ENCODE peak calls at places on chromosomes 5 and 9, in seven cellular contexts. U, D, M, Z, J, X and P are unnamed samples.

GRCh38 chr5:102068870-102069269 is 227.2 kb downstream of the SLCO4C1 start:
- DNase-seq in U (no peak), D (no peak), M (no peak), Z (no peak), J (no peak), X (no peak), P (no peak)

GRCh38 chr5:14081791-14082190 is 61.4 kb upstream of the TRIO start:
- DNase-seq in U (no peak), D (peak; percentile 23), M (peak; percentile 45), Z (no peak), J (peak; percentile 54), X (no peak), P (no peak)

GRCh38 chr9:135310134-135310533 is 169.4 kb upstream of the PPP1R26 start:
- DNase-seq in U (no peak), D (no peak), M (no peak), Z (no peak), J (no peak), X (no peak), P (no peak)

GRCh38 chr5:78483809-78484521 is 123.5 kb downstream of the SCAMP1 start:
- DNase-seq in U (no peak), D (peak; percentile 37), M (peak; percentile 17), Z (peak; percentile 20), J (peak; percentile 54), X (no peak), P (no peak)

GRCh38 chr5:1510631-1511030 is 13.1 kb downstream of the LPCAT1 start:
- DNase-seq in U (no peak), D (no peak), M (no peak), Z (no peak), J (no peak), X (no peak), P (no peak)

GRCh38 chr9:131693651-131694597 is 46.0 kb downstream of the RAPGEF1 start:
- DNase-seq in U (no peak), D (no peak), M (no peak), Z (no peak), J (no peak), X (peak; percentile 66), P (no peak)

GRCh38 chr9:95822583-95823431 is 52.7 kb upstream of the ERCC6L2 start:
- DNase-seq in U (no peak), D (peak; percentile 72), M (peak; percentile 89), Z (peak; percentile 41), J (peak; percentile 97), X (no peak), P (peak; percentile 54)

GRCh38 chr5:98110270-98110669 is 663.2 kb upstream of the RGMB start:
- DNase-seq in U (no peak), D (peak; percentile 79), M (peak; percentile 66), Z (no peak), J (peak; percentile 94), X (no peak), P (no peak)

GRCh38 chr5:156912869-156913268 is 50.2 kb downstream of the TIMD4 start:
- DNase-seq in U (no peak), D (peak; percentile 2), M (no peak), Z (no peak), J (no peak), X (no peak), P (no peak)

GRCh38 chr5:156906807-156907206 is 56.2 kb downstream of the TIMD4 start:
- DNase-seq in U (no peak), D (no peak), M (no peak), Z (no peak), J (no peak), X (no peak), P (no peak)

GRCh38 chr5:156913355-156913718 is 49.7 kb downstream of the TIMD4 start:
- DNase-seq in U (no peak), D (no peak), M (no peak), Z (no peak), J (no peak), X (peak; percentile 13), P (no peak)

GRCh38 chr5:156907667-156908066 is 55.4 kb downstream of the TIMD4 start:
- DNase-seq in U (no peak), D (no peak), M (no peak), Z (no peak), J (no peak), X (no peak), P (no peak)
- H3K4me2 ChIP-seq in U (no peak overlapping the region), D (no peak overlapping the region), M (no peak overlapping the region), Z (no peak overlapping the region), J (no peak overlapping the region), X (no peak overlapping the region), P (no peak overlapping the region)

DNA sequence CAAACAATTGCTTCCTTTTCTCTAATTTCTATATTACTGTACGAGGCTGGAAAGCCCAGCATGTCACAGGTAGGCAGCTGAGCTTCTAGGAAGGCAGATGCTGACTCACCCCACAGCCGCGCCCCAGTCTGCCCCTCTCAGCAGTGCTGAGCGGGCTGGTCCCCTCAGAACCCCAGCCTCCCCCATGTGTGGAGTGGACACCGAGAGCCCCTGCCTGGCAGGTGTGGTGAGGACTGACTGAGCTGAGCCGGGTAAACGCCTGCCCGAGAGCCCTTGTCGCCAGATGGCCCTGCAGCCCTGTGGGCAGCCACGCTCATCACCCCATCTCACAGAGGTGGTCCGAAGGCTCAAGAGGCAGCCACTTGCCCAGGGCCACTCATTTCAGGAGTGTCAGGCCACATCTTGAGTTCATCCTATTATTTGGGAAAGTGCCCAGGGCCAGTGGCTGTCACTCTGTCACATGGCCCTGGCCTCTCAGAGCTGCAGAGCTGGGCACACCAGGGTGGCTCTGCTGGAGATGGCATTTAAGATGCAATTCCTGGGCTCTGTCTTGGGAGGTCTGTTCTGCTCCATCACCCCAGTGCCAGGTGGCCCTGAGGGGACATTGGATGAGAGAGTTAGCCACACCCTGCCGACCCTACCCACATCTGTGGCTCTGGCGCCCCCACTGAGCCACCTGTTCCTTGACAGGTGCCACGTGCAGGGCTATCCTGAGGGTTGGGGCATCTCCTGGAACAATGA is 12.5 kb downstream of the CARD19 start:
- DNase-seq in U (no peak), D (no peak), M (no peak), Z (no peak), J (no peak), X (no peak), P (no peak)
- H3K4me2 ChIP-seq in U (no peak overlapping the region), D (no peak overlapping the region), M (no peak overlapping the region), Z (no peak overlapping the region), J (no peak overlapping the region), X (no peak overlapping the region), P (no peak overlapping the region)

DNA sequence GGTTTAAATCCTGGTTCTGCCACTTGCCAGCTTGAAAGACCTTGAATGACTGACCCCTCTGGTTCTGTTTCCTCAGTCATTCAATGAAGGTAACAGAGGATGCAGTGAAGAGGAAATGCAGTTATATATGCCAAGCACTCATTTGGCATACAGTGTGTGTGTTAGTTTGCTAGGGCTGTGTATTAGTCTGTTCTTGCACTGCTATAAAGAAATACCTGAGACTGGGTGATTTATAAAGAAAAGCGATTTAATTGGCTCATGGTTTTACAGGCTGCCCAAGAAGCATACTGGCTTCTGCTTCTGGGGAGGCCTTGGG is 8.6 kb upstream of the WHRN start:
- DNase-seq in U (no peak), D (no peak), M (no peak), Z (no peak), J (no peak), X (no peak), P (no peak)
- H3K4me2 ChIP-seq in U (no peak overlapping the region), D (no peak overlapping the region), M (peak overlapping the region; percentile 74), Z (no peak overlapping the region), J (no peak overlapping the region), X (no peak overlapping the region), P (no peak overlapping the region)

DNA sequence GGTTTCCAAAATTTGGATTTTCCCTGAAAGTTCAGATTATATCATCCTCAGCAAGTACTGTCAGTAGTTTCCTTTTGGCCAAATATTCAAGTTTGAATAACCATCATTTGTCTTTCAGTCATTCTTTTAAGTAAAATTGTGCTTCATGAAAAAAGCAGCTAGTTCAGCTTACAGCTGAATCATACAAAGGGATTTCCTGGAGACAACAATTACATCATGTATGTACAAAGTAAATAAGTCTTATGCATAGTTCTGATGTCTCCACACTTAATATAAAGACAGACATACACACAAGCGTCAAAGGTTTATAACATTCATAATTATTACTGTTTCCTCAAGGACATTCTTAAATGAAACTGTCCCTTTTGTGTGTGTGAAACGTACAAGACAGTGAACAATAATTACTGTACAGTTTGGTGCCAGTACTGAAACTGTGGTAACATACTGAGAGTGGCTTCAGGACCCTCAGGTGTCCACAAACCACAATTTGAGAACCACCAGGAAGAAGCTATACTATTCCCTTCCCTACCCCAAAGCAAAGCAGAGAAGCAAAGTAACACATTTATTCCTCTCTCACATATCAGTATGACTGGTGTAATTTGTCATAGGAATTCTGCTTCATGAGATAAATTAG is 746.6 kb downstream of the TAF11L14 start:
- DNase-seq in U (no peak), D (no peak), M (peak; percentile 38), Z (no peak), J (no peak), X (no peak), P (no peak)
- H3K4me2 ChIP-seq in U (no peak overlapping the region), D (no peak overlapping the region), M (peak overlapping the region; percentile 4), Z (no peak overlapping the region), J (no peak overlapping the region), X (no peak overlapping the region), P (no peak overlapping the region)

DNA sequence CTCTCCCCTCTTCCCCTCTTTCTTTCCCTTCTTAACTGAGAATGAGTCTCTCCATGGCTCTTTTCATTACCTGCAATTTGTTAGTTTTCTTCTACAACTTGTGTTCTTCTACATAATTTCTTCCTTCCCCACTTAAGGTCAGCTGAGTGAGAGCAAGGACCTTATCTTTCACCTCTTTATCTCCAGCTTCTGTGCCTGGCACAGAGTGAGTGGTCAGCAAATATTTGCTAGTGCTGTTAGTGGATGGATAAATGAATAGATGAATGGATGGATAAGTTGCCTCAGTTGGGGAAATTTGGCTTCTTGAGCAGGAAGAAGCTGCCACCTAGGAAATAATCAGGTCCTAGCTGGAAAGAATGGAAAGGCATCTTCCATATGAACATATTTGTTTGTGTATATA is 44.6 kb upstream of the PPARGC1B start:
- DNase-seq in U (no peak), D (no peak), M (no peak), Z (no peak), J (no peak), X (no peak), P (no peak)
- H3K4me2 ChIP-seq in U (no peak overlapping the region), D (no peak overlapping the region), M (no peak overlapping the region), Z (no peak overlapping the region), J (no peak overlapping the region), X (no peak overlapping the region), P (no peak overlapping the region)

DNA sequence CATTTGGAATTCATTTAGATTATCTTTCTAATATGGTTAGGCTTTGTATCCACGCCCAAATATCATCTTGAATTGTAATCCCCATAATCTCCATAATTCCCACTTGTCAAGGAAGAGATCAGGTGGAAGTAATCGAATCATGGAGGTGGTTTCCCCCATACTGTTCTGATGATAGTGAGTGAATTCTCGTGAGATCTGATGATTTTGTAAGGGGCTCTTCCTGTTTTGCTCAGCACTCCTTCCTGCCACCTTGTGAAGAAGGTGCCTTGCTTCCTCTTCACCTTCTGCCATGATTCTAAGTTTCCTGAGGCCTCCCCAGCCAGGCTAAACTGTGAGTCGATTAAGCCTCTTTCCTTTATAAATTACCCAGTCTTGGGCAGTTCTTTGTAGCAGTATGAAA is 527.5 kb upstream of the ARRDC3 start:
- DNase-seq in U (no peak), D (no peak), M (no peak), Z (no peak), J (no peak), X (no peak), P (no peak)
- H3K4me2 ChIP-seq in U (no peak overlapping the region), D (no peak overlapping the region), M (no peak overlapping the region), Z (no peak overlapping the region), J (no peak overlapping the region), X (no peak overlapping the region), P (no peak overlapping the region)